ENCODE peak calls at places on chromosome 17, in four cellular contexts. W, Y, T and O are unnamed samples.

GRCh38 chr17:63399316-63399715 is 46.8 kb downstream of the CYB561 start:
- DNase-seq in W (no peak), Y (no peak), T (no peak), O (no peak)

GRCh38 chr17:47692895-47693666 is 880 bp upstream of the TBKBP1 start:
- DNase-seq in Y (no peak), T (no peak), W (no peak), O (no peak)

GRCh38 chr17:13353590-13353989 is 248.1 kb downstream of the HS3ST3A1 start:
- DNase-seq in Y (no peak), T (no peak), W (peak; percentile 38), O (no peak)

GRCh38 chr17:57619061-57619937 is 125.8 kb downstream of the CCDC182 start:
- DNase-seq in W (no peak), T (no peak), Y (no peak), O (peak; percentile 46)

GRCh38 chr17:39110435-39111136 is 40.9 kb downstream of the PLXDC1 start:
- DNase-seq in T (no peak), W (peak; percentile 15), Y (no peak), O (no peak)

GRCh38 chr17:6455321-6455705 is 11.1 kb downstream of the PIMREG start:
- DNase-seq in T (no peak), Y (no peak), W (peak; percentile 23), O (peak; percentile 91)

GRCh38 chr17:61534414-61534813 is 56.6 kb downstream of the NACA2 start:
- DNase-seq in W (no peak), Y (no peak), T (no peak), O (no peak)

GRCh38 chr17:6894206-6894528 is 62.6 kb upstream of the TEKT1 start:
- DNase-seq in Y (no peak), T (no peak), W (no peak), O (no peak)

GRCh38 chr17:52242268-52242667 is 83.8 kb upstream of the CA10 start:
- DNase-seq in W (no peak), T (no peak), Y (no peak), O (no peak)

GRCh38 chr17:33288954-33289353 is 4.1 kb downstream of the ASIC2 start:
- DNase-seq in W (no peak), T (no peak), Y (no peak), O (no peak)

GRCh38 chr17:2595736-2596135 is 2.3 kb downstream of the PAFAH1B1 start:
- DNase-seq in Y (no peak), W (no peak), T (no peak), O (no peak)

GRCh38 chr17:75693500-75694481 is 26.7 kb downstream of the SAP30BP start:
- DNase-seq in Y (peak; percentile 76), W (peak; percentile 95), T (no peak), O (peak; percentile 65)

GRCh38 chr17:83155128-83156081 is 76.0 kb downstream of the METRNL start:
- DNase-seq in W (peak; percentile 53), Y (no peak), T (no peak), O (peak; percentile 54)

GRCh38 chr17:80804466-80804865 is 187.2 kb upstream of the CHMP6 start:
- DNase-seq in Y (no peak), T (no peak), W (no peak), O (peak; percentile 53)
- TF ChIP-seq POLR2A in Y (no peak), T (no peak), W (no peak), O (no peak)

DNA sequence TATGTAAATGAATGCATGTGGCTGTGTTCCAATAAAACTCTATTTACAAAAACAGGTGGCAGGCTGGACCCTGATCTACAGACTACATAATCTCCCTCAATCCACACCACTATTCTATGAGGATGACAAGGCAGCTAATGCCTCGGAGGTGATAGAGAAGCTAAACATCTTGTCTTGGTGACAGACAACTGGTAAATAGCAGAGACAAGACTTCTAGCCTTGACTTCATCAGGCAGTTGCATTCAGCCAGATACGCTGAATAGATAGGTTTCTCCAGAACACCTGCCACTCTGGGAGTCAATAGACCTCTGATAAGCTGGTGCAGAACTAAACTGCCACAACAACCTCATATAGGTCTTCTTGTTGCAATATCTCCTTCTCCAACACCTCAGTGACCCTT is 3.3 kb downstream of the ATPAF2 start:
- DNase-seq in Y (no peak), W (no peak), T (no peak), O (no peak)
- H3K9me3 ChIP-seq in Y (no peaks in the 10 kb centered on the region), W (no peaks in the 10 kb centered on the region), T (no peaks in the 10 kb centered on the region), O (no peaks in the 10 kb centered on the region)

GRCh38 chr17:50058296-50058945 is 2.5 kb downstream of the ITGA3 start:
- DNase-seq in Y (no peak), W (no peak), T (no peak), O (peak; percentile 42)

GRCh38 chr17:50056217-50056960 is 479 bp downstream of the ITGA3 start:
- DNase-seq in T (no peak), Y (no peak), W (peak; percentile 68), O (peak; percentile 87)

GRCh38 chr17:50059256-50059655 is 3.3 kb downstream of the ITGA3 start:
- DNase-seq in Y (no peak), W (no peak), T (no peak), O (no peak)

GRCh38 chr17:50056961-50057330 is 1.0 kb downstream of the ITGA3 start:
- DNase-seq in W (no peak), Y (no peak), T (no peak), O (no peak)

GRCh38 chr17:50057521-50057991 is 1.6 kb downstream of the ITGA3 start:
- DNase-seq in Y (no peak), W (no peak), T (no peak), O (peak; percentile 64)
- H3K4me1 ChIP-seq in Y (peaks cover 75% of the 10 kb centered on the region), W (peaks cover 62% of the 10 kb centered on the region), T (peaks cover 57% of the 10 kb centered on the region), O (peaks cover 20% of the 10 kb centered on the region)

GRCh38 chr17:21288581-21289017 is 4.1 kb downstream of the MAP2K3 start:
- DNase-seq in W (no peak), Y (no peak), T (no peak), O (no peak)

GRCh38 chr17:21289175-21289901 is 4.8 kb downstream of the MAP2K3 start:
- DNase-seq in Y (no peak), T (no peak), W (no peak), O (no peak)

GRCh38 chr17:21286771-21287702 is 2.5 kb downstream of the MAP2K3 start:
- DNase-seq in T (no peak), Y (peak; percentile 12), W (no peak), O (peak; percentile 90)

GRCh38 chr17:21286066-21286770 is 1.7 kb downstream of the MAP2K3 start:
- DNase-seq in Y (peak; percentile 81), T (peak; percentile 64), W (peak; percentile 96), O (peak; percentile 91)

DNA sequence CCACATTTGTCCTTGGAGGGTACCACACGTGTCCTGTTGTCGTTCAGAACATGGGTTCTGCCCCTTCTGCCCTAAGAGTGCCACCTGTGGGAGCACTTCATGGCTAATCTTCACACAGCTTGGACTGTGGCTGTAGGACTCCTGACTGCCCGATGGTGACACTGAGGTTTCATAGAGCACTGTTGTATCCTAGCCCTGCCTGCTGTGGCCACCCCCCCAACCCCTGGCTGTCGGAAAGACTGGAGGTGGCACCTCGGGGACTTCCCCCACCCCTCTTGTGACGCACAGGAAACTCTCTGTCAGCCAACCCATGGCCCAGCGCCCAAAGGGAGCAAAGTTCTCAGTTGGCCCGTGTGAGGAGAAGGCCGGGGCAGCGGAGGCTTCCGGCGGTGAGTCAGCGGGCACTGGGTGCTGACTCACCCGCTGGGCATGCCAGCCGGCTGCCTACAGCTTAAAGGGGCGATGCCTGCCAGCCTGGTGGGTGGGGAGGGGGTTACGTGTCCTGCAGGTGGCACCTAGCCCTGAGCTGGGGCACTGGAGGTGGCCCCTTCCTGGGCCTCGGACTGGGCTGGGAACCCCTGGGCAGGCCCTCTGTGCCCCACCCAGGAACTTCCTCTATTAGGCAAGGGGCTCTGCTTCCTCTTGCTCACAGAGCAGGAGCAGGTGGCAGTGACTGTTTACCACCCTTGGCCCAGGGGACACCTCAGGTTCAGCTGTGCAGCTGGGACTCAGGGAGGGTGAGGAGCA is 3.4 kb downstream of the MAP2K3 start:
- DNase-seq in W (peak; percentile 98), T (peak; percentile 82), Y (peak; percentile 96), O (peak; percentile 98)
- TF ChIP-seq POLR2A in W (peak; percentile 49), T (no peak), Y (no peak), O (no peak)

DNA sequence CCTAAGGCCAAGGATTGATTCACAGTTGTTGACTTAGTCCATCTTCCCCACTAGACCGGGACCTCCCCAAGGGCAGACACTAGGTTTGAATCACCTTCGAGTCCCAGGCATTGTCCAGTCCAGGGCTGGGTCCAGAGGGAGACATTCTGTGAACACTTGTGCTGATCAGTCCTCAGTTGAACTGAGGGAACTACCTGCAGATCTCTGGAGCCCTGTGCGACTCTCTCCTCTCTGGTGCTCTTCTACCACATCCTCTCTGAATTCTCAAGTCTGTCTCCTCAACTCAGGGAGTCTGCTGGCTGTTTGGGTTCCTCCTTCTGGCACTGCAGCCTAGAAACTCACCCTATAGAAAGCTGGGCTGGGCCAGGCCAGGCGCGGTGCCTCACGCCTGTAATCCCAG is 10.8 kb downstream of the ZNF232 start:
- DNase-seq in W (no peak), Y (no peak), T (no peak), O (no peak)
- H3K9me3 ChIP-seq in W (no peaks in the 10 kb centered on the region), Y (peaks cover 1% of the 10 kb centered on the region), T (peaks cover 16% of the 10 kb centered on the region), O (peaks cover 8% of the 10 kb centered on the region)

GRCh38 chr17:16981928-16982327 is 10.0 kb upstream of the TNFRSF13B start:
- DNase-seq in W (no peak), Y (no peak), T (no peak), O (no peak)
- H3K4me1 ChIP-seq in W (no peaks in the 10 kb centered on the region), Y (peaks cover 7% of the 10 kb centered on the region), T (no peaks in the 10 kb centered on the region), O (no peaks in the 10 kb centered on the region)

GRCh38 chr17:59840908-59841666 is 51.7 kb downstream of the TUBD1 start:
- DNase-seq in T (no peak), W (no peak), Y (no peak), O (no peak)
- TF ChIP-seq POLR2A in T (no peak), W (no peak), Y (peak; percentile 79), O (no peak)

DNA sequence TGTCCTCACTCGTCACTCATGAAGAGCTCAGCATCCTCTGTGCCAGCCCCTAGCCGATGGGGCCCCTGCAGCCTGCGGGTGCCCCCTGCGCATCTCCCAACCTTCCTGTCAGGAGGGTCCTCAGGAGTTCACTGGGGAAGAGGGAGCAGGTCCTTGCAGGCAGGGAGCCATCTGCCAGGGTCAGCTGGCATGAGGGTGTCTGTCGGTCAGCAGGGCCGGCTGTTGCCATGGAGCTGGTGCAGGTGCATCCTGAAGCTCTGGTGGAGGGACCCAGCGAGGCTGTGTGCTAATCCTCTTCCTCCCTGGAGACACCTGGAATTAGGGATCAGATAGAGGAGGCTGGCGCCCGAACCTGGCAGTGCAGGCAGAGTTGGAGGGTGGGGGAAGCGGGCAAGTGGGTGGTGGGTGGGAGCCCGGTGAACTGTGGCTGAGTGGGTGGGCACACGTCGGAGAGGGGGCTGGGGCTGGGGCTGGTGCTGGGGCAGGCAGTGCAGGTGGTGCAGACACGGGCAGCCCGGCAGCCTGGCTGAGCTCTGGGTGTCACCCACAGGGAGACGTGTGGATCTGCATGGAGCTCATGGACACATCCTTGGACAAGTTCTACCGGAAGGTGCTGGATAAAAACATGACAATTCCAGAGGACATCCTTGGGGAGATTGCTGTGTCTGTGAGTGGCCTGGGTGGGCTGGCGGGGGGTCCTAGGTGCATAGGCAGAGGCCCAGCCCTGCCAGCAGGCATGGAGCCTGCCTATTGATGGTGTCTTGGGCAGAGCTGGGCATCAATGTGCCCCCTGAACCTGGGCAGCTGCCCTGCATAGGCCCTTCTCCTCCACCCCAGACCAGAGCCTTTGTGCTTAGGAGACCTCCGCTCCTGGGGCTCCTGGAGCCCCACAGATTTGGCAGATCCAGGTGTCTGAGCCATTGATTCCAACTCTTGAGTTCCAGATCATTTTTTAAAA is 17.4 kb downstream of the MAP2K3 start:
- DNase-seq in T (no peak), W (peak; percentile 25), Y (no peak), O (peak; percentile 76)
- H3K9me3 ChIP-seq in T (no peaks in the 10 kb centered on the region), W (no peaks in the 10 kb centered on the region), Y (peaks cover 6% of the 10 kb centered on the region), O (no peaks in the 10 kb centered on the region)

GRCh38 chr17:74042744-74043486 is 160.6 kb upstream of the RPL38 start:
- DNase-seq in W (peak; percentile 47), T (no peak), Y (peak; percentile 91), O (no peak)
- H3K4me1 ChIP-seq in W (no peaks in the 10 kb centered on the region), T (peaks cover 10% of the 10 kb centered on the region), Y (peaks cover 7% of the 10 kb centered on the region), O (no peaks in the 10 kb centered on the region)